ENCODE peak calls at places on chromosomes 12 and 14, in seven cellular contexts. H, I, M, W, Q, B and P are unnamed samples.

GRCh38 chr14:83085725-83086124 is 1552.1 kb upstream of the SEL1L start:
- ATAC-seq in M (no peak), I (no peak), H (no peak), Q (no peak), W (no peak), B (no peak), P (no peak)

GRCh38 chr12:91778938-91779400 is 366.7 kb downstream of the BTG1 start:
- ATAC-seq in B (peak), Q (peak), I (peak), W (peak), M (peak), H (peak), P (peak)

GRCh38 chr12:101414533-101415119 is 7.1 kb upstream of the ARL1 start:
- ATAC-seq in I (peak), H (no peak), Q (peak), M (peak), W (no peak), B (no peak), P (no peak)

GRCh38 chr12:124994435-124994975 is 1.1 kb downstream of the BRI3BP start:
- ATAC-seq in Q (peak), I (peak), W (no peak), M (peak), H (no peak), B (no peak), P (peak)

GRCh38 chr12:31756977-31757420 is 28.2 kb upstream of the AMN1 start:
- ATAC-seq in H (peak), Q (no peak), B (no peak), M (peak), I (no peak), W (no peak), P (no peak)

GRCh38 chr12:28027328-28027727 is 54.8 kb upstream of the PTHLH start:
- ATAC-seq in Q (peak), H (no peak), W (no peak), B (no peak), I (no peak), M (no peak), P (no peak)

GRCh38 chr12:98126637-98127335 is 388.6 kb upstream of the TMPO start:
- ATAC-seq in B (peak), H (no peak), I (no peak), Q (peak), M (no peak), W (no peak), P (no peak)

GRCh38 chr12:131865196-131865875 is 29.1 kb upstream of the ULK1 start:
- ATAC-seq in M (peak), B (no peak), Q (no peak), I (no peak), H (no peak), W (no peak), P (no peak)

GRCh38 chr14:59159169-59159568 is 29.3 kb upstream of the DAAM1 start:
- ATAC-seq in H (no peak), I (no peak), Q (no peak), B (no peak), W (no peak), M (no peak), P (no peak)

GRCh38 chr12:121804417-121805111 is 755 bp downstream of the SETD1B start:
- ATAC-seq in B (peak), H (no peak), M (no peak), W (peak), I (no peak), Q (no peak), P (peak)